ENCODE peak calls at places on chromosomes 12 and 14, in eight cellular contexts. S is tibial artery; D is pancreas; A is CD8-positive, alpha-beta T cell; G is HCT116; N is PC-3; K is uterus; P is dorsolateral prefrontal cortex. Y is an unnamed sample.
A peak's percentile ranks its signal among the peaks of the same experiment; 100 is the strongest.

GRCh38 chr14:97539389-97539786 is 742.2 kb downstream of the VRK1 start:
- DNase-seq in K (no peak), N (no peak), G (no peak), A (no peak), S (no peak), D (no peak), P (no peak), Y (peak; percentile 28)

GRCh38 chr14:64997108-64997794 is 10.6 kb downstream of the FNTB start:
- DNase-seq in A (no peak), D (no peak), K (no peak), S (no peak), N (peak; percentile 73), G (no peak), P (no peak), Y (no peak)

GRCh38 chr12:14454098-14454907 is 88.8 kb downstream of the ATF7IP start:
- DNase-seq in D (no peak), S (no peak), P (no peak), G (peak; percentile 59), K (no peak), N (peak; percentile 59), A (no peak), Y (no peak)

GRCh38 chr12:116528067-116528466 is 31.1 kb upstream of the MAP1LC3B2 start:
- DNase-seq in S (no peak), K (no peak), D (no peak), G (peak; percentile 98), A (no peak), P (no peak), N (peak; percentile 99), Y (no peak)

GRCh38 chr12:131157739-131158138 is 204.0 kb downstream of the ADGRD1 start:
- DNase-seq in D (no peak), P (no peak), N (no peak), S (no peak), K (no peak), A (no peak), G (no peak), Y (no peak)

GRCh38 chr12:125065753-125066570 is 727 bp downstream of the AACS start:
- DNase-seq in P (no peak), S (no peak), K (no peak), A (no peak), G (no peak), N (peak; percentile 6), D (no peak), Y (no peak)

GRCh38 chr12:130665753-130666152 is 50.3 kb downstream of the RIMBP2 start:
- DNase-seq in P (no peak), A (no peak), N (no peak), G (no peak), D (no peak), S (no peak), K (no peak), Y (no peak)

GRCh38 chr14:100835278-100836052 is 9.5 kb downstream of the MEG3 start:
- DNase-seq in D (no peak), A (no peak), S (no peak), P (no peak), G (no peak), K (no peak), N (no peak), Y (no peak)

GRCh38 chr14:60350366-60350720 is 101.3 kb downstream of the PPM1A start:
- DNase-seq in K (no peak), P (no peak), N (peak; percentile 40), A (no peak), G (no peak), D (no peak), S (no peak), Y (no peak)

GRCh38 chr12:62629413-62629812 is 162.8 kb downstream of the MON2 start:
- DNase-seq in D (no peak), S (no peak), N (no peak), P (no peak), K (no peak), G (no peak), A (no peak), Y (no peak)

GRCh38 chr14:98325761-98326160 is 946.2 kb downstream of the BCL11B start:
- DNase-seq in N (no peak), D (no peak), A (no peak), G (no peak), K (no peak), S (no peak), P (no peak), Y (no peak)

GRCh38 chr12:90520002-90520734 is 434.8 kb downstream of the CCER1 start:
- DNase-seq in N (no peak), D (no peak), K (no peak), P (no peak), A (no peak), G (no peak), S (no peak), Y (no peak)

GRCh38 chr12:3308063-3308462 is 182.9 kb upstream of the PRMT8 start:
- DNase-seq in K (no peak), S (no peak), P (no peak), D (no peak), N (no peak), G (no peak), A (no peak), Y (no peak)

GRCh38 chr12:52521581-52522266 is 1.5 kb upstream of the KRT5 start:
- DNase-seq in A (no peak), K (no peak), N (peak; percentile 30), S (no peak), G (no peak), P (no peak), D (no peak), Y (peak; percentile 70)

GRCh38 chr14:100297320-100298300 is 8.6 kb downstream of the SLC25A29 start:
- DNase-seq in K (peak; percentile 71), D (peak; percentile 48), S (peak; percentile 91), A (no peak), P (peak; percentile 62), N (no peak), G (no peak), Y (no peak)

GRCh38 chr12:15714256-15714655 is 74.9 kb downstream of the EPS8 start:
- DNase-seq in N (no peak), K (no peak), G (no peak), S (no peak), D (no peak), P (no peak), A (no peak), Y (no peak)

GRCh38 chr12:45468751-45469615 is 253.1 kb downstream of the ANO6 start:
- DNase-seq in K (no peak), S (no peak), N (no peak), D (no peak), A (no peak), G (no peak), P (no peak), Y (no peak)

GRCh38 chr12:115983226-115983798 is 294.2 kb downstream of the MED13L start:
- DNase-seq in A (no peak), D (no peak), G (no peak), P (no peak), N (peak; percentile 53), K (no peak), S (no peak), Y (no peak)

GRCh38 chr12:102675672-102676071 is 195.3 kb upstream of the IGF1 start:
- DNase-seq in S (no peak), P (no peak), G (no peak), A (no peak), N (no peak), K (no peak), D (no peak), Y (no peak)

GRCh38 chr12:124881123-124881522 is 17.5 kb upstream of the SCARB1 start:
- DNase-seq in A (no peak), S (no peak), K (no peak), D (no peak), P (no peak), N (no peak), G (no peak), Y (no peak)

DNA sequence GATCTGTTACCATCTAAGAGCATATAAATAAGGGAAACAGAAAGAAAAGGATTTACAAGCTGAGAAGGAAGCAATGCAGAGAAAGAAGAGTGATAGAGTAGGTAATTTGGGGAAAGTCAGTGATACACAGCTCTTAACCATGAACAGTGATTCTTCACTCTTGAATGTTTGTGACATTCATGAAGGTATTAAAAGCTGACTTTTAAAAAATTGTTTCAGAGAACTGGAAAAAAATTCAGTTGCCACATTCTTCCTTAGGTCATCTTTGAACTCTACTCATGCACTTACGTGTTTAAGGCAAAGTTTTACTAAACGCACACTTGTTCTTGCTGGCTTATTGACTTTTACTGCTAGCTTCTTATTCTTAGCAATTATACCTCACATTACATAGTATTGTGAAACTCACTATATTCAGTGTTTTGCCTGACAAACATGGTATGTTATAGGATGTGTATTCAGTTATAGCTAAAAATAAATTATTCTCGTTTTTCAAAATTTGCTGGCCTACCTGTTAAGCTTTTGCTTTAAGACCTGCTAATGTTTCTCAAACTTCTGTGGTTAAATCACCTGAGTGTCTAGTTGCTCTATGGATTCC is 10.9 kb downstream of the HIF1A start:
- DNase-seq in P (no peak), K (no peak), N (no peak), D (no peak), G (no peak), A (no peak), S (no peak), Y (no peak)
- TF ChIP-seq CTCF in P (no peak), K (no peak), N (no peak), D (no peak), G (no peak), A (no peak), S (no peak), Y (no peak)

GRCh38 chr12:29921307-29921706 is 137.6 kb upstream of the TMTC1 start:
- DNase-seq in G (peak; percentile 21), N (peak; percentile 69), A (no peak), P (no peak), D (no peak), K (no peak), S (no peak), Y (no peak)
- H3K27ac ChIP-seq in G (no peak overlapping the region), N (no peak overlapping the region), A (no peak overlapping the region), P (no peak overlapping the region), D (no peak overlapping the region), K (no peak overlapping the region), S (no peak overlapping the region), Y (no peak overlapping the region)

DNA sequence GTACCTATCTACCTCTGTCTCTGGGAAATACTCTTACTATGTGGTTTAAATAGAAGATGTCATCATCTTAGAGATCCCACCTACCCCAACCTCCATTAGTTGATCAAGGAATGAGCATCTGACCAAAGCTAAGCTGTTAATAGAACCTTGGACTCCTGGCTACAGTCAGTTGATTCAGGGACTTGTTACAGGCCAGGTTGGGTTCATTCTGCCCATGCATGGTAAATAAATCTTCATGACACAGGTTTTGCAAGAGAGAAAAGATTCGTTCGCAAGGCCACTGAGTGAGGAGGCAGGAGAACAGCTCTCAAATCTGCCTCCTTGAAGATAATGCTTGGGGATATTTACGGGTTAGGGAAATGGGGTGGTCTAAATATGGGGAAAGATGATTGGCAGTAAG is 19.5 kb downstream of the SDR9C7 start:
- DNase-seq in A (no peak), G (no peak), N (no peak), P (no peak), S (no peak), D (no peak), K (no peak), Y (no peak)
- H3K4me3 ChIP-seq in A (no peak overlapping the region), G (no peak overlapping the region), N (no peak overlapping the region), P (no peak overlapping the region), S (no peak overlapping the region), D (no peak overlapping the region), K (no peak overlapping the region), Y (no peak overlapping the region)

DNA sequence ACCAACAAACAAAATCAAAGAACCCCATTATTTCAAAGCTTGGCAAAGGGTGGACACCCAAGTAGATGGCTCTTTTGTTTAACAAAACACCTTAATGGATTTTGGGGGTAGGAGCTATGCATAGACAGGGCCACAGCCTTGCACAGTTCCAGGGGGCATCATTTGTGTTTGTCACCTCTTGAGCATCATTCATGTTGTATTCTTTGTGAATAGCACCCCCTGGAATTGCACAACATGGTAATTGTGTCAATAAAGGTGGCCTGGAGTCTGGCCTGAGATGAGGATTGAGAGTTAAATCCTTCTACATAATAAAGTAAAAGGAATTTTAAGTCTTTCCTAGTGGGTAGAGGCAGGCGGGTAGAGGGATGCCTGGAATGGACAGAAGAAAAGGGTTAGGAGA is 3.3 kb upstream of the FRS2 start:
- DNase-seq in P (no peak), G (no peak), A (no peak), K (no peak), S (no peak), N (no peak), D (no peak), Y (no peak)
- TF ChIP-seq CTCF in P (no peak), G (peak; percentile 13), A (no peak), K (no peak), S (no peak), N (peak; percentile 14), D (no peak), Y (no peak)